ENCODE peak calls at places on chromosomes 16 and 17, in four cellular contexts. K is coronary artery, N is psoas muscle, O is breast epithelium. F is an unnamed sample.
A peak's percentile ranks its signal among the peaks of the same experiment; 100 is the strongest.

GRCh38 chr17:56679148-56679766 is 85.8 kb downstream of the NOG start:
- DNase-seq in K (no peak), N (no peak), O (no peak), F (no peak)

GRCh38 chr17:72603346-72604242 is 482.8 kb downstream of the SOX9 start:
- DNase-seq in K (no peak), N (no peak), O (no peak), F (no peak)

GRCh38 chr16:49890876-49891275 is 35.0 kb upstream of the ZNF423 start:
- DNase-seq in K (no peak), N (no peak), O (no peak), F (no peak)

GRCh38 chr17:79821331-79822095 is 17.7 kb downstream of the CBX4 start:
- DNase-seq in K (no peak), N (no peak), O (no peak), F (no peak)

GRCh38 chr16:89629827-89630610 is 16.6 kb downstream of the DPEP1 start:
- DNase-seq in K (no peak), N (no peak), O (no peak), F (no peak)

GRCh38 chr17:77510133-77510796 is 369.5 kb downstream of the SEC14L1 start:
- DNase-seq in K (peak; percentile 17), N (no peak), O (no peak), F (no peak)

GRCh38 chr17:79948918-79949645 is 86.6 kb downstream of the TBC1D16 start:
- DNase-seq in K (peak; percentile 62), N (no peak), O (no peak), F (no peak)

GRCh38 chr16:78916928-78917545 is 683.5 kb downstream of the MAF start:
- DNase-seq in K (no peak), N (no peak), O (peak; percentile 29), F (no peak)

GRCh38 chr17:44083250-44083849 is 12.8 kb downstream of the G6PC3 start:
- DNase-seq in K (no peak), N (no peak), O (no peak), F (no peak)
- TF ChIP-seq CTCF in K (no peak), N (peak; percentile 39), O (no peak), F (no peak)

GRCh38 chr17:75773121-75773807 is 8.3 kb upstream of the GALK1 start:
- DNase-seq in K (peak; percentile 78), N (no peak), O (peak; percentile 19), F (no peak)
- TF ChIP-seq CTCF in K (no peak), N (no peak), O (no peak), F (no peak)

DNA sequence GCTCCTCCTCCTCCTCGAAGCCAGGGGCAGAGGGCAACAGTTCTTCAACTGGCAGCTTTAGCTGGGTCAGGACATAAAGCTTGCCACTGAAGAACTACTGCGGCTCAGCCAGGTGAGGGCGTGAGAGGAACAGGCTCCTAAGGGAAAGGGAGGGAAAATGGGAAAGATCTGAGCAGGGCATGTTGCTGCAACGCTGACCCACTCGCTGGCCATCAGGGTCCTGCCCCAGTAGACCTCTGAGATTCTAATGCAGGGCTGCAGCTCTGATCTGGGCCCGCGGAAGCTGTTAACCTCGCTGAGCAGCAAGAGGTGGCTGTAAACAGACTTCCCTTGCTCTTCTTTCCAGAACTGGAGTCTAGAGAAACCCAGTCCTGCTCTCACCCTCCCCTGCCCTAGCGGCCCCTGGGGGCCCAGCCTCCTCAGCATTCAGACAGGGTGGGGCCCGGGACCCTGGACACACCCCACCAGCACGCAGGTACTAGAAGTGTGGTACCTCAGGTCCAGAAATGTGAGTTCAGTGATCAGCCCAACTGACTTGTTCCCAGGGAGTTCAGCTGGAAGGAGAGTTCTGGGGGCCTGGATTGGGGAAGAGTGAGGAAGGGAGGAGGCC is 3.8 kb upstream of the TLCD2 start:
- DNase-seq in K (peak; percentile 73), N (no peak), O (no peak), F (no peak)
- TF ChIP-seq CTCF in K (no peak), N (peak; percentile 29), O (no peak), F (no peak)

GRCh38 chr17:607341-608060 is 107.1 kb downstream of the VPS53 start:
- DNase-seq in K (no peak), N (no peak), O (no peak), F (no peak)
- TF ChIP-seq CTCF in K (no peak), N (no peak), O (no peak), F (no peak)

DNA sequence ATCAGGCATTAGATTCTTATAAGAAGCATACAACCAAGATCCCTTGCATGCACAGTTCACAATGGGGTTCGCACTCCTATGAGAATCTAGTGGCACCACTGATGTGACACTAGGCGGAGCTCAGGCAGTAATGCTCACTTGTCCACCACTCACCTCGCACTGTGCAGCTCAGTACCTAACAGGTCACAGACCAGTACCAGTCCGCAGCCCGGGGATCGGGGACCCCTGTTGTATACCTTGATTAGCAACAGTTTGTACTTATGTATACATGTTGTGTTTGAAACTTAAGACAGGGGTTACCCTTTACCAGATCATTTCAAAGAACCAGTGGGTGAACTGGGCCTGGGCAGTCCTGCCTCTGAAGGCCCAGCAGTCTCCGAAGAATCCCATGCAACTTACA is 103.7 kb downstream of the PMP22 start:
- DNase-seq in K (no peak), N (no peak), O (no peak), F (no peak)
- TF ChIP-seq CTCF in K (no peak), N (no peak), O (no peak), F (no peak)

GRCh38 chr17:31492206-31492605 is 100.7 kb downstream of the RAB11FIP4 start:
- DNase-seq in K (no peak), N (no peak), O (no peak), F (no peak)
- TF ChIP-seq CTCF in K (no peak), N (no peak), O (no peak), F (no peak)

GRCh38 chr16:66960270-66960669 is 796 bp upstream of the CES3 start:
- DNase-seq in K (no peak), N (no peak), O (no peak), F (no peak)

GRCh38 chr16:66964049-66964448 is 3.0 kb downstream of the CES3 start:
- DNase-seq in K (no peak), N (no peak), O (no peak), F (no peak)

GRCh38 chr16:66958857-66959644 is 2.0 kb upstream of the CES3 start:
- DNase-seq in K (no peak), N (no peak), O (no peak), F (no peak)

GRCh38 chr16:66959645-66960177 is 1.4 kb upstream of the CES3 start:
- DNase-seq in K (no peak), N (peak; percentile 41), O (no peak), F (no peak)

DNA sequence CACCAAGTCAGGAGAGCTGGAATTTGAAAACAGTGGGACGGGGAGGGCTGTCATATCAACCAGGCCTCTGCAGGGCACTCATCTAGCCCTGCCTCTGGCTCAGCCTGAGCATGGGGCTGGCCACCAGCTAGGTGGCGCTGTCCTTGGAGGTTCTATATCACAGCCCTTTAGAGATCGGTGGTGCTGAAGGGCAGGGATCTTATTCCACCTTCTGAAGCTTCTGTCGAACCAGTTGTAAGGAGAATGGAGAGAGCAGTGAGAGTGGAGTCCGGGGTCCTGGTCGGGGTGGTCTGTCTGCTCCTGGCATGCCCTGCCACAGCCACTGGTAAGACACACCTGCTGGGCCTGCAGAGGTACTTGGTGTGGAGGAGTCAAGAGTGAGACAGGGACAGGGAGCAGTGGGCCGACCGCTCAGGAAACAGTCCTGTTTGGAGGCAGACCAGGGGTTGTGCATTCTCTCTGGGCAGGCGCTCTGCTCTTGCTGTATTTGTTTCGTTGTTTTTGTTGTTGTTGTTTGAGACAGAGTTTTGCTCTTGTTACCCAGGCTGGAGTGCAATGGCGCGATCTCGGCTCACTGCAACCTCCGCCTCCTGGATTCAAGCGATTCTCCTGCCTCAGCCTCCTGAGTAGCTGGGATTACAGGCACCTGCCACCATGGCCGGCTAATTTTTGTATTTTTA is at the start of gene CES3:
- DNase-seq in K (no peak), N (peak; percentile 53), O (no peak), F (peak; percentile 72)
- TF ChIP-seq CTCF in K (no peak), N (peak; percentile 53), O (peak; percentile 8), F (peak; percentile 64)

GRCh38 chr17:32449963-32450362 is 5.7 kb downstream of the PSMD11 start:
- DNase-seq in K (no peak), N (no peak), O (no peak), F (no peak)
- TF ChIP-seq CTCF in K (no peak), N (no peak), O (no peak), F (no peak)

DNA sequence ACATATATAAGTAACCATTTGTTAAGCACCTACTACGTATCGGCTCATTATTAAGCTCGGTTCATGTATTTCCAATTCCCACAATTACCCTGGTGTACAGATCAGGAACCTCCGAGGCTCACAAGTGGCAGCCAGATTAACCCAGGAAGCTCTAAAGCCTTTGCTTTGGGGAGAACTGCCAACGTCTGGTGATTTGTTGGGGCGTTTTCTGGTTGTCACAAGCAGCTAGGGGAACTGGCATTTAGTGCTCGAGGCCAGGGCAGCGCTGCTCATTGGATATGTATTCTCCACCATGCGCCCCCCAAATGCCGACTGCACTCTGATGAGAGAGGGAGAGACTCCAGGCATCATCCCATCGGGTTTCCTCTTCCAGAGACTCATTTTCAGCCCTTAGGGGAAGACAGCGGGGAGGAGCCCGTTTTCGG is 541 bp downstream of the ZNF18 start:
- DNase-seq in K (peak; percentile 79), N (no peak), O (no peak), F (no peak)
- TF ChIP-seq CTCF in K (no peak), N (peak; percentile 8), O (peak; percentile 21), F (no peak)